ENCODE peak calls at places on chromosomes 2 and 18, in eight cellular contexts. W is sigmoid colon; H is left cardiac atrium; U is activated T-helper 1 cell treated with anti-CD3 and anti-CD28 coated beads, Interleukin-2, amount 50 U/mL, for 16 hours; G is adrenal gland; R is AG09319; B is Peyer's patch; Z is midbrain. T is an unnamed sample.

GRCh38 chr2:158664987-158665386 is 130.1 kb upstream of the DAPL1 start:
- DNase-seq in H (no peak), Z (no peak), B (no peak), W (no peak), U (no peak), G (no peak), R (no peak), T (peak)

GRCh38 chr18:11570073-11570588 is 39.3 kb upstream of the SLC35G4 start:
- DNase-seq in W (no peak), H (no peak), B (no peak), G (no peak), R (no peak), Z (no peak), U (no peak), T (no peak)

GRCh38 chr2:218671077-218671653 is 637 bp downstream of the RNF25 start:
- DNase-seq in H (no peak), B (no peak), R (no peak), Z (no peak), U (no peak), G (no peak), W (peak), T (no peak)

GRCh38 chr2:162022290-162022945 is 51.6 kb downstream of the DPP4 start:
- DNase-seq in G (no peak), W (no peak), R (no peak), H (no peak), B (no peak), U (no peak), Z (no peak), T (no peak)

GRCh38 chr18:35808796-35809195 is 163.7 kb upstream of the RMP24 start:
- DNase-seq in B (no peak), G (no peak), U (no peak), H (no peak), W (no peak), Z (no peak), R (no peak), T (no peak)

GRCh38 chr2:128304715-128305554 is 13.7 kb downstream of the HS6ST1 start:
- DNase-seq in B (no peak), H (peak), R (peak), W (peak), Z (peak), U (no peak), G (peak), T (no peak)

GRCh38 chr2:224111576-224111975 is 72.5 kb upstream of the SERPINE2 start:
- DNase-seq in R (no peak), Z (no peak), U (no peak), B (no peak), G (no peak), H (no peak), W (no peak), T (no peak)

GRCh38 chr18:41753826-41754225 is 201.2 kb upstream of the PIK3C3 start:
- DNase-seq in G (no peak), B (no peak), W (no peak), Z (no peak), R (no peak), U (no peak), H (no peak), T (no peak)

GRCh38 chr2:19623488-19623887 is 265.1 kb upstream of the OSR1 start:
- DNase-seq in U (no peak), B (no peak), Z (no peak), G (no peak), R (no peak), W (no peak), H (no peak), T (no peak)

GRCh38 chr2:233793465-233794127 is 15.5 kb downstream of the MROH2A start:
- DNase-seq in R (no peak), H (no peak), U (no peak), W (no peak), Z (no peak), G (peak), B (no peak), T (no peak)

GRCh38 chr2:160091381-160091780 is 29.0 kb upstream of the PLA2R1 start:
- DNase-seq in W (no peak), R (no peak), U (no peak), B (no peak), H (no peak), G (no peak), Z (no peak), T (no peak)

GRCh38 chr2:72576861-72577260 is 249.0 kb downstream of the EXOC6B start:
- DNase-seq in Z (no peak), B (no peak), R (no peak), U (no peak), H (no peak), W (no peak), G (no peak), T (no peak)

GRCh38 chr2:233012301-233012971 is 620 bp downstream of the NGEF start:
- DNase-seq in R (no peak), G (no peak), Z (no peak), H (no peak), B (no peak), U (no peak), W (no peak), T (no peak)

GRCh38 chr2:39942970-39943369 is 163.9 kb upstream of the THUMPD2 start:
- DNase-seq in B (no peak), H (no peak), W (no peak), R (no peak), G (no peak), U (no peak), Z (no peak), T (no peak)

GRCh38 chr2:192127434-192127833 is 67.3 kb downstream of the TMEFF2 start:
- DNase-seq in R (no peak), B (no peak), H (no peak), U (no peak), G (no peak), W (no peak), Z (no peak), T (no peak)

GRCh38 chr2:128686881-128687550 is 368.3 kb upstream of the HS6ST1 start:
- DNase-seq in W (no peak), G (no peak), H (no peak), Z (no peak), B (no peak), U (no peak), R (no peak), T (no peak)

GRCh38 chr2:181430406-181431199 is 26.6 kb upstream of the ITGA4 start:
- DNase-seq in W (no peak), R (no peak), U (no peak), B (no peak), Z (no peak), G (no peak), H (no peak), T (peak)

GRCh38 chr2:145415151-145415550 is 895.2 kb upstream of the ZEB2 start:
- DNase-seq in W (no peak), G (no peak), R (no peak), Z (no peak), U (no peak), H (no peak), B (no peak), T (no peak)

GRCh38 chr2:125745514-125745913 is 910.4 kb upstream of the GYPC start:
- DNase-seq in G (peak), W (no peak), R (no peak), Z (peak), U (no peak), H (no peak), B (no peak), T (peak)

GRCh38 chr2:138000037-138000436 is 35.8 kb downstream of the HNMT start:
- DNase-seq in H (no peak), W (no peak), G (no peak), U (no peak), B (no peak), R (no peak), Z (no peak), T (no peak)

GRCh38 chr2:122643725-122644329 is 888.4 kb downstream of the TSN start:
- DNase-seq in B (no peak), Z (no peak), H (no peak), W (no peak), R (no peak), G (peak), U (no peak), T (no peak)

GRCh38 chr18:78479443-78479842 is 500.2 kb upstream of the SALL3 start:
- DNase-seq in U (no peak), R (no peak), Z (no peak), G (no peak), H (no peak), W (no peak), B (no peak), T (no peak)

GRCh38 chr2:88671786-88672427 is 19.6 kb upstream of the RPIA start:
- DNase-seq in B (no peak), U (no peak), H (no peak), W (no peak), G (no peak), Z (peak), R (no peak), T (peak)

GRCh38 chr2:38793511-38793910 is 15.5 kb downstream of the GEMIN6 start:
- DNase-seq in R (no peak), G (no peak), B (no peak), W (no peak), H (no peak), Z (no peak), U (no peak), T (no peak)

GRCh38 chr2:30362468-30363081 is 84.5 kb upstream of the LCLAT1 start:
- DNase-seq in R (no peak), Z (no peak), W (no peak), H (no peak), G (no peak), B (no peak), U (no peak), T (no peak)

GRCh38 chr2:237486819-237487448 is at the start of gene MLPH:
- DNase-seq in B (no peak), U (no peak), R (no peak), G (no peak), W (no peak), Z (no peak), H (peak), T (no peak)

GRCh38 chr2:174901075-174901474 is 104.1 kb downstream of the CHN1 start:
- DNase-seq in Z (no peak), B (no peak), W (no peak), U (no peak), G (no peak), R (no peak), H (no peak), T (no peak)

T was measured in cerebellar cortex.